ENCODE peak calls at places on chromosome 4, in ten cellular contexts. K is sigmoid colon, I is GM06990, L is foreskin fibroblast, N is lung, M is RWPE1, D is brain microvascular endothelial cell, Y is cardiac fibroblast, A is choroid plexus epithelial cell, R is fibroblast of pulmonary artery. W is an unnamed sample.

GRCh38 chr4:23932935-23933334 is 43.1 kb upstream of the PPARGC1A start:
- DNase-seq in K (no peak), I (no peak), L (peak; percentile 53), N (no peak), M (no peak), D (no peak), Y (peak; percentile 14), A (peak; percentile 37), R (peak; percentile 27), W (peak; percentile 46)

GRCh38 chr4:622996-623913 is 2.1 kb upstream of the PDE6B start:
- DNase-seq in K (no peak), I (no peak), L (no peak), N (no peak), M (no peak), D (no peak), Y (no peak), A (no peak), R (no peak), W (no peak)

GRCh38 chr4:150567070-150567469 is 14.9 kb upstream of the MAB21L2 start:
- DNase-seq in K (no peak), I (no peak), L (no peak), N (no peak), M (no peak), D (no peak), Y (no peak), A (no peak), R (no peak), W (no peak)

GRCh38 chr4:76950846-76951321 is 1.3 kb downstream of the SEPTIN11 start:
- DNase-seq in K (no peak), I (peak; percentile 38), L (peak; percentile 48), N (peak; percentile 29), M (peak; percentile 55), D (no peak), Y (peak; percentile 59), A (peak; percentile 67), R (peak; percentile 47), W (peak; percentile 47)

GRCh38 chr4:41121906-41122305 is 92.4 kb downstream of the APBB2 start:
- DNase-seq in K (no peak), I (no peak), L (no peak), N (no peak), M (no peak), D (no peak), Y (no peak), A (no peak), R (no peak), W (no peak)

GRCh38 chr4:165537028-165537648 is 158.3 kb downstream of the CPE start:
- DNase-seq in K (no peak), I (no peak), L (peak; percentile 64), N (no peak), M (peak; percentile 50), D (peak; percentile 26), Y (peak; percentile 83), A (peak; percentile 75), R (peak; percentile 83), W (peak; percentile 58)

GRCh38 chr4:26141916-26142638 is 178.7 kb upstream of the RBPJ start:
- DNase-seq in K (peak; percentile 90), I (no peak), L (peak; percentile 94), N (no peak), M (no peak), D (no peak), Y (peak; percentile 58), A (peak; percentile 93), R (peak; percentile 25), W (no peak)

GRCh38 chr4:1321946-1322650 is 24.9 kb upstream of the UVSSA start:
- DNase-seq in K (no peak), I (no peak), L (no peak), N (no peak), M (no peak), D (no peak), Y (no peak), A (no peak), R (no peak), W (no peak)

GRCh38 chr4:8070751-8071718 is 87.6 kb downstream of the ABLIM2 start:
- DNase-seq in K (no peak), I (no peak), L (no peak), N (no peak), M (no peak), D (no peak), Y (no peak), A (no peak), R (no peak), W (no peak)

GRCh38 chr4:86233681-86234080 is 126.2 kb downstream of the MAPK10 start:
- DNase-seq in K (no peak), I (no peak), L (peak; percentile 33), N (no peak), M (peak; percentile 25), D (peak; percentile 42), Y (peak; percentile 25), A (peak; percentile 41), R (peak; percentile 72), W (no peak)

GRCh38 chr4:182224192-182224850 is 18.9 kb upstream of the TENM3 start:
- DNase-seq in K (no peak), I (no peak), L (no peak), N (no peak), M (no peak), D (no peak), Y (no peak), A (no peak), R (no peak), W (no peak)

GRCh38 chr4:38641796-38642195 is 22.2 kb upstream of the KLF3 start:
- DNase-seq in K (no peak), I (no peak), L (no peak), N (no peak), M (no peak), D (no peak), Y (no peak), A (no peak), R (no peak), W (no peak)

GRCh38 chr4:151427268-151427667 is 18.3 kb downstream of the FHIP1A start:
- DNase-seq in K (no peak), I (no peak), L (no peak), N (no peak), M (no peak), D (no peak), Y (no peak), A (no peak), R (no peak), W (no peak)

GRCh38 chr4:2377241-2377640 is 41.2 kb downstream of the ZFYVE28 start:
- DNase-seq in K (no peak), I (no peak), L (no peak), N (no peak), M (no peak), D (no peak), Y (no peak), A (no peak), R (no peak), W (no peak)

GRCh38 chr4:30716671-30717207 is 3.4 kb upstream of the PCDH7 start:
- DNase-seq in K (no peak), I (peak; percentile 64), L (peak; percentile 52), N (no peak), M (peak; percentile 26), D (peak; percentile 15), Y (peak; percentile 17), A (peak; percentile 49), R (peak; percentile 39), W (peak; percentile 47)

GRCh38 chr4:21753084-21753760 is 195.3 kb downstream of the KCNIP4 start:
- DNase-seq in K (no peak), I (no peak), L (peak; percentile 18), N (no peak), M (peak; percentile 3), D (peak; percentile 25), Y (no peak), A (peak; percentile 59), R (no peak), W (no peak)

GRCh38 chr4:104429150-104429741 is 65.4 kb downstream of the CXXC4 start:
- DNase-seq in K (no peak), I (no peak), L (no peak), N (no peak), M (no peak), D (no peak), Y (no peak), A (no peak), R (peak; percentile 5), W (no peak)
- TF ChIP-seq CTCF in K (no peak), I (no peak), L (no peak), N (no peak), M (no peak), D (no peak), Y (no peak), A (no peak), R (no peak), W (no peak)

GRCh38 chr4:54657556-54658313 is at the start of gene KIT:
- DNase-seq in K (peak; percentile 71), I (peak; percentile 10), L (peak; percentile 81), N (no peak), M (peak; percentile 16), D (peak; percentile 48), Y (peak; percentile 13), A (peak; percentile 23), R (peak; percentile 15), W (no peak)

GRCh38 chr4:54657194-54657555 is 582 bp upstream of the KIT start:
- DNase-seq in K (no peak), I (no peak), L (no peak), N (no peak), M (no peak), D (no peak), Y (no peak), A (no peak), R (no peak), W (no peak)

GRCh38 chr4:54659213-54660144 is 1.7 kb downstream of the KIT start:
- DNase-seq in K (no peak), I (peak; percentile 5), L (peak; percentile 57), N (no peak), M (peak; percentile 4), D (peak; percentile 33), Y (peak; percentile 36), A (peak; percentile 53), R (peak; percentile 28), W (peak; percentile 36)

GRCh38 chr4:54660145-54660535 is 2.4 kb downstream of the KIT start:
- DNase-seq in K (no peak), I (no peak), L (no peak), N (no peak), M (peak; percentile 67), D (no peak), Y (no peak), A (no peak), R (no peak), W (peak; percentile 30)

GRCh38 chr4:54658321-54659093 is 750 bp downstream of the KIT start:
- DNase-seq in K (no peak), I (peak; percentile 23), L (peak; percentile 85), N (peak; percentile 36), M (peak; percentile 24), D (peak; percentile 46), Y (peak; percentile 48), A (peak; percentile 32), R (peak; percentile 40), W (peak; percentile 43)
- TF ChIP-seq CTCF in K (no peak), I (peak; percentile 29), L (peak; percentile 33), N (no peak), M (peak; percentile 21), D (peak; percentile 55), Y (no peak), A (no peak), R (peak; percentile 17), W (no peak)

GRCh38 chr4:169611991-169612868 is at the start of gene NEK1:
- DNase-seq in K (peak; percentile 95), I (peak; percentile 93), L (peak; percentile 97), N (peak; percentile 89), M (peak; percentile 84), D (peak; percentile 84), Y (peak; percentile 88), A (peak; percentile 91), R (peak; percentile 91), W (peak; percentile 87)
- TF ChIP-seq CTCF in K (no peak), I (peak; percentile 5), L (no peak), N (no peak), M (no peak), D (no peak), Y (no peak), A (peak; percentile 3), R (no peak), W (no peak)

GRCh38 chr4:11801466-11802446 is 373.1 kb upstream of the HS3ST1 start:
- DNase-seq in K (no peak), I (no peak), L (no peak), N (no peak), M (no peak), D (no peak), Y (no peak), A (no peak), R (no peak), W (no peak)

GRCh38 chr4:11805837-11806236 is 377.1 kb upstream of the HS3ST1 start:
- DNase-seq in K (no peak), I (no peak), L (peak; percentile 9), N (no peak), M (peak; percentile 29), D (peak; percentile 3), Y (peak; percentile 54), A (peak; percentile 40), R (peak; percentile 86), W (peak; percentile 61)
- TF ChIP-seq CTCF in K (peak; percentile 22), I (peak; percentile 23), L (no peak), N (peak; percentile 47), M (peak; percentile 29), D (peak; percentile 41), Y (peak; percentile 60), A (peak; percentile 51), R (peak; percentile 85), W (peak; percentile 64)

W was measured in MCF 10A.